ENCODE peak calls at places on chromosome 10, in six cellular contexts. V, I, K, Y, P and N are unnamed samples. For H3K27me3 and H3K4me1, the result is how much of the 10 kb centered on the place peaks cover.

GRCh38 chr10:60238408-60239100 is 151.1 kb downstream of the ANK3 start:
- DNase-seq in V (peak), I (peak), K (no peak), Y (peak), P (peak), N (peak)

GRCh38 chr10:69073025-69073424 is 14.9 kb upstream of the SRGN start:
- DNase-seq in V (no peak), I (no peak), K (no peak), Y (no peak), P (no peak), N (no peak)

GRCh38 chr10:52030051-52030867 is 283.8 kb upstream of the DKK1 start:
- DNase-seq in V (no peak), I (peak), K (no peak), Y (no peak), P (peak), N (no peak)

GRCh38 chr10:31419394-31420063 is 100.5 kb downstream of the ZEB1 start:
- DNase-seq in V (no peak), I (peak), K (no peak), Y (no peak), P (peak), N (peak)

GRCh38 chr10:1629326-1630036 is 107.8 kb downstream of the ADARB2 start:
- DNase-seq in V (no peak), I (no peak), K (no peak), Y (peak), P (no peak), N (no peak)

GRCh38 chr10:78520737-78521430 is 487.2 kb downstream of the RPS24 start:
- DNase-seq in V (peak), I (no peak), K (peak), Y (peak), P (peak), N (peak)

GRCh38 chr10:103295391-103296044 is 18.6 kb downstream of the INA start:
- DNase-seq in V (no peak), I (peak), K (no peak), Y (no peak), P (peak), N (peak)

GRCh38 chr10:76453997-76454396 is 1022.6 kb downstream of the LRMDA start:
- DNase-seq in V (no peak), I (no peak), K (no peak), Y (no peak), P (no peak), N (peak)

GRCh38 chr10:73946253-73947145 is 35.6 kb downstream of the PLAU start:
- DNase-seq in V (no peak), I (no peak), K (no peak), Y (no peak), P (no peak), N (no peak)

GRCh38 chr10:11270135-11270857 is 252.6 kb downstream of the CELF2 start:
- DNase-seq in V (peak), I (peak), K (peak), Y (peak), P (peak), N (peak)

GRCh38 chr10:44960482-44961230 is 1.1 kb downstream of the RASSF4 start:
- DNase-seq in V (no peak), I (no peak), K (peak), Y (no peak), P (no peak), N (no peak)

GRCh38 chr10:26725837-26726727 is 28.6 kb downstream of the PDSS1 start:
- DNase-seq in V (peak), I (peak), K (no peak), Y (peak), P (peak), N (peak)

GRCh38 chr10:92914478-92915066 is 66.3 kb downstream of the EXOC6 start:
- DNase-seq in V (peak), I (peak), K (peak), Y (peak), P (peak), N (peak)

GRCh38 chr10:77490915-77491314 is 146.7 kb downstream of the KCNMA1 start:
- DNase-seq in V (no peak), I (no peak), K (no peak), Y (no peak), P (peak), N (no peak)

GRCh38 chr10:77513783-77514331 is 123.8 kb downstream of the KCNMA1 start:
- DNase-seq in V (no peak), I (peak), K (peak), Y (peak), P (peak), N (peak)

GRCh38 chr10:73182568-73182967 is 14.6 kb downstream of the FAM149B1 start:
- DNase-seq in V (no peak), I (no peak), K (no peak), Y (no peak), P (peak), N (no peak)

GRCh38 chr10:31758495-31758894 is 170.1 kb downstream of the ARHGAP12 start:
- DNase-seq in V (no peak), I (peak), K (no peak), Y (no peak), P (no peak), N (peak)

GRCh38 chr10:71131508-71132088 is 80.8 kb upstream of the UNC5B start:
- DNase-seq in V (no peak), I (no peak), K (no peak), Y (no peak), P (no peak), N (no peak)

GRCh38 chr10:2508971-2509605 is 558.3 kb upstream of the PFKP start:
- DNase-seq in V (no peak), I (peak), K (no peak), Y (no peak), P (peak), N (peak)

GRCh38 chr10:93452143-93452542 is 30.0 kb downstream of the MYOF start:
- DNase-seq in V (no peak), I (no peak), K (no peak), Y (no peak), P (no peak), N (no peak)

GRCh38 chr10:74926791-74927585 is 100.6 kb downstream of the KAT6B start:
- DNase-seq in V (no peak), I (no peak), K (no peak), Y (no peak), P (no peak), N (no peak)

GRCh38 chr10:104230490-104230889 is 1.7 kb downstream of the CFAP43 start:
- DNase-seq in V (no peak), I (no peak), K (no peak), Y (no peak), P (no peak), N (no peak)

GRCh38 chr10:124917168-124917938 is 24.6 kb upstream of the ZRANB1 start:
- DNase-seq in V (peak), I (peak), K (peak), Y (peak), P (peak), N (peak)

GRCh38 chr10:49076741-49077521 is 38.4 kb downstream of the VSTM4 start:
- DNase-seq in V (no peak), I (no peak), K (peak), Y (no peak), P (no peak), N (no peak)

GRCh38 chr10:102628451-102628911 is 15.8 kb upstream of the TRIM8 start:
- DNase-seq in V (no peak), I (no peak), K (no peak), Y (no peak), P (no peak), N (peak)

GRCh38 chr10:17671307-17671706 is 27.4 kb downstream of the STAM start:
- DNase-seq in V (no peak), I (peak), K (no peak), Y (peak), P (no peak), N (no peak)

DNA sequence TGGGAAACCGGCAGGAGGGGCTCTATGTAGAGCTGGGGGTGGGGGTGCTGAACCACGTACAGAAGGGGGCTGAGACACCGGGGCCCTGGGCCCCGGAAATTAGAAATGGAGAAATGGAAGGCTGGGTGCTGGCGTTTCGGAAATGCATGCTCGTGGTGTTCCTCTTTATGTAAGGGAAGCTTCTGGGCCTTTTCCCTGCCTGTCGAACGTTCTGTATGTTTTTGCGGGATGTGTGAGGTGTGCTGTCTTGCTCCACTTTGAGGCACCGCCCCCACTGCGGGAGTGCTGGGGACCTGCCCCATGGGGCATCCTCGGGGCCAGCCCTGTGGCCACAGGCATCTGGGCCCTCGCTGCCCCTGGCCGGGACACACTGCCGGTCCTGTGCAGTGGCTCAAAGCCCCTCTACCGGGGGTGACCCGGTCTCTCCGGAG is 1.7 kb upstream of the VENTX start:
- DNase-seq in V (no peak), I (no peak), K (no peak), Y (no peak), P (no peak), N (no peak)
- H3K9ac ChIP-seq in V (no peak), I (no peak), K (no peak), Y (no peak), P (no peak), N (no peak)

DNA sequence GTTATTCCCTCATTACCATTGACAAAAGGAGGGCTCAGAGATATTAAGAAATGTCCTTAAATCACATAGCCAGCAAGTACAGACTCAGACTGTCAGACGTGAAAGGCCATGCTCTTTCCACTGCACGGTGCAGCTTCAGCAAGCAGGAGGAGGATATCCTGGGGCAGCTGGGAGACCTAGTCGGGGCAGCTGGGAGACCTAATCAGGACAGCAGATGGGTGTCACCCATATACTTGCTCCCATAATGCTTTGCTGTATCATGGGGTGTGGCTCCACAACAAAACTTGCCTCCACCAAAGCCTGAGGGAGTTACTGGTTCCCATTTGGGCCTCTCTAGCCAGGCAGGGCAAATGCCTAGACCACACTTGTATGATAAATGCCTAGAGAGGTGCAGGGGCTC is 55.4 kb downstream of the GRID1 start:
- DNase-seq in V (no peak), I (no peak), K (no peak), Y (no peak), P (no peak), N (no peak)
- H3K27me3 ChIP-seq in V (under half), I (under half), K (under half), Y (under half), P (under half), N (under half)

GRCh38 chr10:23155166-23155565 is 36.9 kb upstream of the PTF1A start:
- DNase-seq in V (no peak), I (no peak), K (no peak), Y (no peak), P (no peak), N (peak)
- H3K4me1 ChIP-seq in V (under half), I (under half), K (under half), Y (under half), P (under half), N (under half)

GRCh38 chr10:132631348-132631735 is 93.8 kb downstream of the INPP5A start:
- DNase-seq in V (no peak), I (peak), K (peak), Y (no peak), P (no peak), N (no peak)
- H3K9ac ChIP-seq in V (no peak), I (peak), K (peak), Y (no peak), P (no peak), N (peak)

GRCh38 chr10:99374526-99374925 is 45.4 kb downstream of the CNNM1 start:
- DNase-seq in V (no peak), I (no peak), K (no peak), Y (no peak), P (no peak), N (no peak)

GRCh38 chr10:99370993-99371392 is 41.8 kb downstream of the CNNM1 start:
- DNase-seq in V (peak), I (no peak), K (no peak), Y (peak), P (peak), N (peak)

GRCh38 chr10:99374972-99375371 is 45.8 kb downstream of the CNNM1 start:
- DNase-seq in V (no peak), I (no peak), K (no peak), Y (no peak), P (no peak), N (no peak)

GRCh38 chr10:99372546-99373271 is 43.6 kb downstream of the CNNM1 start:
- DNase-seq in V (no peak), I (peak), K (no peak), Y (no peak), P (peak), N (peak)

DNA sequence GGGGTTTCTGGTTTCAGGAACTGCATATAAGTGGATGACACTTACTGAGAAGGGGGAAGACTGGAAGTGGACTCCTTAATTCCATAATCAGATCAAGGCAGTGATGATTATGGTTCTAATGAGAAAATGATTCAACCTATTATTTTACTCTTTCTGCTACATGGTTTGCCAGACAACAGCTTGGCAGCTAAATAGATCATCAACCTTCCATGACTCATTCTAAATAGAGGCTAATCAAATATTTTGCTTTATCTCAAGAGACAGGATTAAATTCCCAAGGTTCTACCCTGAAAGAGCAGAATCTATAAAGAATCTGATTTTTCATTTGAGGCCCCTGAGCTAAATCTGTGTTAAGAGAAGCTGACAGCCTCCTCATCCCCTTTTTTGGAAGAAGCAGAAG is 46.3 kb downstream of the CNNM1 start:
- DNase-seq in V (no peak), I (no peak), K (no peak), Y (no peak), P (no peak), N (no peak)
- H3K27me3 ChIP-seq in V (under half), I (under half), K (under half), Y (under half), P (under half), N (under half)

DNA sequence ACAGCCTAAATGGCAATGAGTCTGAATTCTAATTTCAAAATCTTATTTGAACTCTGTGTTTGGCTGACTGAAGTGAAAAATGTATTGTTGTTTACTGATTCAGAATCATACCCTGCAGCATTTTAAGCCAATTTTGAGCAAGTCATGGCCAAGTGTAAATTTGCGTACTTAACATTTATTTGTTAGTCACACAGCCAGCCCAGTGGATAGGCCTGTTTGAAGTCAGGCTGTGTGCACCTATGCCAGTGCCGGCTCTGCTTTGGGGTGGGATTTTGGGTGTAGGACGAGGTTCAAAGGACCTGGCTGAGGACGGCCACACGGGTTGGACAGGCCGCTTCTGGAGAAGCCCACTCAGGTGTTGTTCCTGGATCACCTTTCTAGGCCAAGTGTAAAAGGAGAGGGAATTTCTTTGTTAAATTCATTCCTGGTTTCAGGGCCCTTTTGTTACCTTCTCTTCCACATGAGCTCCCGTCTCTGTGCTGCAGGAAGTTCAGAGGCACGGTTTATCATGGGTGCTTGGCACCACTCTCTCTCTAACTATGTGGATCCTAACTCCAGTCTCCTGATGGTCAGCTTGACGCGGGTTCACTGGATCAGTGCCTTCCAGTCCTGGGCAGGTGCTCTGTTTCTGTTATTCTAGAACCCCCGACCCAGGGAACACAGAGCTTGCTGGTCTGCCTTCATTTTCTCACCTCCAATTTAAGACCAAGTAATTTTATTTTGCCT is 84.7 kb downstream of the CCNY start:
- DNase-seq in V (no peak), I (no peak), K (no peak), Y (no peak), P (no peak), N (no peak)
- H3K4me1 ChIP-seq in V (under half), I (under half), K (under half), Y (under half), P (under half), N (half or more)

DNA sequence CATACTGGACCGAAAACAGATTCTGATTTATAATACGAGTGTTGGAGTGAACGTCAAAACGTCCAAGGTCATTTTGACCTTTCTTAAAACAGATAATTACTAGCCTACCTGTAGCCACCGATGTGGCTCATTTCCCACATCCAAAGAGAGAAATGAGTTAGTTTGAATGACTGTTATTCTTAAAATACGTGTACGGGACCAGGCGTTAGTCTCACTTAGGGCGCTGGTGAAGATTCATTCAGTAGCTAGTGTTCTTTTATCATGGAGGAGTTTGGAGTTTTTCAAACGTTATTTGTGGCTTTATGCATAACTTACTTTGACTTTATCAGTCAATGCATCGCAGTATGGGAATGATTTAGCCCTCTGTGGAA is 1.4 kb downstream of the BICC1 start:
- DNase-seq in V (no peak), I (no peak), K (no peak), Y (no peak), P (no peak), N (peak)
- H3K9ac ChIP-seq in V (no peak), I (no peak), K (no peak), Y (no peak), P (peak), N (peak)

DNA sequence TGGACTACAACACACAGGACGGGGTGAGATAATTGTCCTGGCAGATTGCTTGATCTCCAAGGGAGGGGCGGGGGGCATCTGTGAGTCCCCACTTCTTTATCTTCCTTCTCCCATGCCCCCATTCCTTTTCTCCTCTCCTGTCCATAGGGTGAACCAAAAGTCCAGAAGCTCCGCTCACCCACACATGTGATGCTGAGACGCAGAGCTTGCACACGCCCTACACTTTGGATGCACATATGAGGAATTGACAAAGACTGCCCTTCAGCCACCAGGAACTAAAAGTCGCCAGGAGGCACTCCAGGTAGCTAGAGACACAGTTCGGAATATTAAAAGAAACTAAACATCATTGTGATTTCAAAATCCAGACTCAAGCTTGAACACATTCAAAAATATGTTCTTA is 112.7 kb upstream of the FGFR2 start:
- DNase-seq in V (no peak), I (no peak), K (no peak), Y (no peak), P (no peak), N (no peak)
- H3K27me3 ChIP-seq in V (under half), I (under half), K (under half), Y (under half), P (under half), N (under half)

GRCh38 chr10:119222531-119222930 is 15.2 kb downstream of the GRK5 start:
- DNase-seq in V (no peak), I (no peak), K (no peak), Y (peak), P (no peak), N (no peak)

GRCh38 chr10:119231654-119232053 is 24.3 kb downstream of the GRK5 start:
- DNase-seq in V (no peak), I (no peak), K (no peak), Y (no peak), P (no peak), N (no peak)

GRCh38 chr10:119222966-119223386 is 15.6 kb downstream of the GRK5 start:
- DNase-seq in V (no peak), I (no peak), K (no peak), Y (no peak), P (peak), N (no peak)

GRCh38 chr10:119225288-119225687 is 17.9 kb downstream of the GRK5 start:
- DNase-seq in V (no peak), I (no peak), K (no peak), Y (no peak), P (no peak), N (no peak)

DNA sequence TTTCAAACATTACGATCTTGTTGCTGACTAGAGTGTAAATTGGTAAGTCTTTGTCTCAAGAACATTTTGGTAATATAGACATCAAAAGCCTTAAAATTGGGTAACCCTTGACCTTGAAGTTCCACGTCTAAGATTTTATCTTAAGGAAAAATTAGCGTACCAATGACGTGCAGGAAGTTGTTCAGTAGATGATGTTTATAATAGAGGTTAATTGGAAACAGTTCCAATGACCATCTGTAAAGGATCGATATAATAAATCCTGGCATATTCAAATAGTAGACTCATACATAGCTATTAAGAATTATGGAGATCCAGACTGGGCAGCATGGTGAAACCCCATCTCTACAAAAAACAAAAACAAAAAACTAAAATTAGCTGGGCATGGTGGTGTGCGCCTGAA is 20.5 kb downstream of the GRK5 start:
- DNase-seq in V (no peak), I (no peak), K (no peak), Y (no peak), P (no peak), N (no peak)
- H3K4me1 ChIP-seq in V (under half), I (under half), K (under half), Y (under half), P (under half), N (under half)

GRCh38 chr10:122236690-122237306 is 34.3 kb upstream of the BTBD16 start:
- DNase-seq in V (no peak), I (no peak), K (no peak), Y (no peak), P (no peak), N (no peak)
- H3K9ac ChIP-seq in V (no peak), I (no peak), K (no peak), Y (no peak), P (no peak), N (no peak)